ENCODE peak calls at places on chromosomes 5 and 9, in nine cellular contexts. A is astrocyte of the spinal cord; R is psoas muscle; H is H54; Z is GM04503; O is activated CD8-positive, alpha-beta memory T cell treated with anti-CD3 and anti-CD28 coated beads for 48 hours; J is NCI-H1436; C is GM06990; Q is osteocyte. D is an unnamed sample.

GRCh38 chr9:84851935-84852585 is 182.5 kb downstream of the NTRK2 start:
- DNase-seq in A (peak), R (no peak), H (peak), Z (peak), O (no peak), J (no peak), C (no peak), Q (peak), D (no peak)

GRCh38 chr5:6632324-6632930 is 417 bp downstream of the NSUN2 start:
- DNase-seq in A (peak), R (no peak), H (peak), Z (no peak), O (no peak), J (no peak), C (no peak), Q (no peak), D (no peak)

GRCh38 chr5:146529984-146530383 is 14.0 kb upstream of the GPR151 start:
- DNase-seq in A (no peak), R (no peak), H (no peak), Z (no peak), O (no peak), J (no peak), C (no peak), Q (no peak), D (no peak)

GRCh38 chr9:21994996-21995651 is 533 bp downstream of the CDKN2B-AS1 start:
- DNase-seq in A (peak), R (peak), H (no peak), Z (no peak), O (peak), J (peak), C (peak), Q (peak), D (peak)

GRCh38 chr9:111992523-111992922 is 95.9 kb downstream of the UGCG start:
- DNase-seq in A (peak), R (no peak), H (peak), Z (no peak), O (no peak), J (no peak), C (peak), Q (no peak), D (no peak)

GRCh38 chr5:93583799-93584530 is 943 bp downstream of the NR2F1 start:
- DNase-seq in A (no peak), R (peak), H (no peak), Z (no peak), O (no peak), J (peak), C (no peak), Q (no peak), D (no peak)

GRCh38 chr9:28207657-28208056 is 634.4 kb upstream of the C9orf72 start:
- DNase-seq in A (no peak), R (no peak), H (no peak), Z (no peak), O (no peak), J (no peak), C (no peak), Q (no peak), D (no peak)

GRCh38 chr5:149869266-149869875 is 75.2 kb downstream of the PDE6A start:
- DNase-seq in A (no peak), R (no peak), H (no peak), Z (no peak), O (no peak), J (no peak), C (no peak), Q (no peak), D (no peak)

GRCh38 chr9:7237473-7238243 is 479.9 kb downstream of the KDM4C start:
- DNase-seq in A (peak), R (no peak), H (no peak), Z (peak), O (no peak), J (peak), C (no peak), Q (no peak), D (no peak)

GRCh38 chr5:52725781-52726180 is 61.9 kb upstream of the ITGA1 start:
- DNase-seq in A (no peak), R (peak), H (no peak), Z (no peak), O (no peak), J (peak), C (no peak), Q (no peak), D (no peak)

GRCh38 chr5:61148516-61148915 is 13.8 kb downstream of the SMIM15 start:
- DNase-seq in A (no peak), R (no peak), H (no peak), Z (no peak), O (no peak), J (no peak), C (no peak), Q (no peak), D (no peak)